ENCODE peak calls at places on chromosomes 12 and 14, in seven cellular contexts. F is lower leg skin; L is M059J; E is astrocyte of the spinal cord; W is germinal center; G is ascending aorta; A is stimulated activated CD4-positive, alpha-beta T cell treated with anti-CD3 and anti-CD28 coated beads, Interleukin-4, amount 100 ng/mL, for 48 hours. U is an unnamed sample.

GRCh38 chr12:84356224-84356623 is 556.4 kb downstream of the SLC6A15 start:
- DNase-seq in F (no peak), L (no peak), E (no peak), W (no peak), G (no peak), A (no peak), U (no peak)

GRCh38 chr14:71529855-71530254 is 402.4 kb upstream of the RGS6 start:
- DNase-seq in F (no peak), L (peak), E (peak), W (no peak), G (peak), A (no peak), U (no peak)

GRCh38 chr12:2692156-2692555 is 102.6 kb upstream of the FKBP4 start:
- DNase-seq in F (peak), L (no peak), E (no peak), W (no peak), G (no peak), A (no peak), U (no peak)

GRCh38 chr14:64968167-64968566 is 4.0 kb downstream of the RAB15 start:
- DNase-seq in F (no peak), L (no peak), E (no peak), W (no peak), G (no peak), A (no peak), U (no peak)

GRCh38 chr14:94138256-94138655 is 8.9 kb upstream of the IFI27L2 start:
- DNase-seq in F (peak), L (no peak), E (no peak), W (no peak), G (no peak), A (no peak), U (no peak)

GRCh38 chr12:29053567-29053966 is 95.5 kb upstream of the FAR2 start:
- DNase-seq in F (no peak), L (no peak), E (no peak), W (peak), G (no peak), A (no peak), U (no peak)

GRCh38 chr14:92258934-92259333 is 64.0 kb upstream of the SLC24A4 start:
- DNase-seq in F (no peak), L (no peak), E (no peak), W (no peak), G (no peak), A (no peak), U (no peak)

GRCh38 chr12:53225635-53226424 is 6.2 kb downstream of the RARG start:
- DNase-seq in F (no peak), L (no peak), E (no peak), W (no peak), G (no peak), A (no peak), U (no peak)

GRCh38 chr12:80230068-80230467 is 130.7 kb downstream of the OTOGL start:
- DNase-seq in F (no peak), L (no peak), E (peak), W (no peak), G (no peak), A (no peak), U (no peak)

GRCh38 chr12:13193403-13194100 is 3.0 kb upstream of the EMP1 start:
- DNase-seq in F (peak), L (no peak), E (no peak), W (no peak), G (no peak), A (no peak), U (no peak)

GRCh38 chr12:50934981-50935807 is 17.1 kb upstream of the HIGD1C start:
- DNase-seq in F (no peak), L (peak), E (peak), W (no peak), G (no peak), A (no peak), U (no peak)

GRCh38 chr14:56666716-56667115 is 87.1 kb downstream of the TMEM260 start:
- DNase-seq in F (no peak), L (peak), E (peak), W (no peak), G (no peak), A (no peak), U (no peak)

GRCh38 chr14:101442451-101442850 is 118.8 kb upstream of the DIO3 start:
- DNase-seq in F (no peak), L (no peak), E (no peak), W (no peak), G (no peak), A (peak), U (no peak)

GRCh38 chr12:132309162-132310086 is 20.0 kb downstream of the GALNT9 start:
- DNase-seq in F (no peak), L (no peak), E (no peak), W (no peak), G (no peak), A (no peak), U (no peak)

GRCh38 chr12:58922849-58923248 is 2.5 kb upstream of the LRIG3 start:
- DNase-seq in F (no peak), L (peak), E (peak), W (no peak), G (no peak), A (no peak), U (no peak)